ENCODE peak calls at places on chromosomes 6 and 20, in seven cellular contexts. U is mammary epithelial cell; K is tibial nerve; X is neural progenitor cell; T is naive thymus-derived CD4-positive, alpha-beta T cell; G is IMR-90; W is skeletal muscle cell. Z is an unnamed sample.

GRCh38 chr20:32474009-32474716 is 111.0 kb downstream of the NOL4L start:
- DNase-seq in U (no peak), K (no peak), X (no peak), T (no peak), G (no peak), W (no peak), Z (peak; percentile 37)

GRCh38 chr6:144471986-144472385 is 186.9 kb downstream of the UTRN start:
- DNase-seq in U (no peak), K (no peak), X (no peak), T (no peak), G (peak; percentile 62), W (no peak), Z (peak; percentile 25)

GRCh38 chr6:136593748-136594490 is 43.7 kb upstream of the MAP7 start:
- DNase-seq in U (peak; percentile 98), K (no peak), X (no peak), T (peak; percentile 13), G (peak; percentile 100), W (peak; percentile 93), Z (peak; percentile 100)

GRCh38 chr6:17600527-17601388 is 656 bp downstream of the FAM8A1 start:
- DNase-seq in U (peak; percentile 50), K (peak; percentile 17), X (peak; percentile 78), T (peak; percentile 29), G (peak; percentile 12), W (no peak), Z (peak; percentile 30)

GRCh38 chr6:53703047-53703446 is 37.5 kb upstream of the KLHL31 start:
- DNase-seq in U (no peak), K (no peak), X (peak; percentile 60), T (no peak), G (no peak), W (no peak), Z (no peak)

GRCh38 chr20:24694727-24695528 is 225.5 kb downstream of the SYNDIG1 start:
- DNase-seq in U (no peak), K (no peak), X (no peak), T (no peak), G (no peak), W (no peak), Z (no peak)

GRCh38 chr6:151763938-151764680 is 43.4 kb upstream of the ESR1 start:
- DNase-seq in U (peak; percentile 97), K (peak; percentile 90), X (peak; percentile 90), T (no peak), G (peak; percentile 73), W (peak; percentile 51), Z (peak; percentile 91)

GRCh38 chr6:9397981-9398559 is 962.7 kb upstream of the SLC35B3 start:
- DNase-seq in U (no peak), K (no peak), X (no peak), T (no peak), G (no peak), W (no peak), Z (no peak)

GRCh38 chr6:19833947-19834346 is 3.2 kb upstream of the ID4 start:
- DNase-seq in U (no peak), K (no peak), X (no peak), T (no peak), G (no peak), W (no peak), Z (no peak)

GRCh38 chr6:108477034-108477433 is 83.7 kb upstream of the FOXO3 start:
- DNase-seq in U (no peak), K (no peak), X (peak; percentile 15), T (no peak), G (no peak), W (no peak), Z (no peak)

GRCh38 chr20:35087355-35087754 is 5.3 kb downstream of the TRPC4AP start:
- DNase-seq in U (no peak), K (no peak), X (no peak), T (no peak), G (no peak), W (no peak), Z (no peak)

GRCh38 chr6:107653183-107653580 is 163.3 kb downstream of the SOBP start:
- DNase-seq in U (no peak), K (no peak), X (no peak), T (no peak), G (no peak), W (no peak), Z (no peak)

GRCh38 chr6:11430036-11430435 is 107.5 kb upstream of the TMEM170B start:
- DNase-seq in U (no peak), K (no peak), X (no peak), T (no peak), G (no peak), W (no peak), Z (peak; percentile 70)

GRCh38 chr6:50128420-50129005 is 78.8 kb upstream of the DEFB112 start:
- DNase-seq in U (no peak), K (no peak), X (peak; percentile 20), T (no peak), G (peak; percentile 24), W (no peak), Z (peak; percentile 46)

GRCh38 chr6:136612666-136613389 is 62.6 kb upstream of the MAP7 start:
- DNase-seq in U (no peak), K (no peak), X (no peak), T (no peak), G (no peak), W (no peak), Z (no peak)

GRCh38 chr6:46465294-46466165 is 25.7 kb downstream of the RCAN2 start:
- DNase-seq in U (peak; percentile 42), K (no peak), X (no peak), T (no peak), G (peak; percentile 22), W (no peak), Z (peak; percentile 41)

GRCh38 chr6:46684771-46685170 is 2.9 kb upstream of the TDRD6 start:
- DNase-seq in U (peak; percentile 46), K (no peak), X (no peak), T (no peak), G (peak; percentile 44), W (no peak), Z (peak; percentile 75)

GRCh38 chr6:70369332-70369950 is 43.9 kb upstream of the FAM135A start:
- DNase-seq in U (peak; percentile 71), K (peak; percentile 21), X (peak; percentile 73), T (peak; percentile 35), G (peak; percentile 68), W (peak; percentile 18), Z (peak; percentile 83)

GRCh38 chr20:38927902-38928578 is 1.8 kb downstream of the FAM83D start:
- DNase-seq in U (peak; percentile 46), K (no peak), X (no peak), T (no peak), G (no peak), W (no peak), Z (no peak)

GRCh38 chr20:64064145-64064698 is 1.2 kb downstream of the TCEA2 start:
- DNase-seq in U (peak; percentile 54), K (no peak), X (no peak), T (no peak), G (peak; percentile 32), W (no peak), Z (no peak)

GRCh38 chr6:54655162-54655561 is 191.4 kb upstream of the FAM83B start:
- DNase-seq in U (no peak), K (no peak), X (no peak), T (no peak), G (no peak), W (no peak), Z (no peak)

GRCh38 chr20:57544838-57545564 is 15.9 kb upstream of the PCK1 start:
- DNase-seq in U (no peak), K (no peak), X (no peak), T (no peak), G (no peak), W (no peak), Z (no peak)
- H3K4me3 ChIP-seq in U (no peak overlapping the region), K (no peak overlapping the region), X (no peak overlapping the region), T (no peak overlapping the region), G (no peak overlapping the region), W (no peak overlapping the region), Z (no peak overlapping the region)

GRCh38 chr20:46342451-46343357 is 34.4 kb upstream of the CDH22 start:
- DNase-seq in U (no peak), K (no peak), X (no peak), T (no peak), G (no peak), W (no peak), Z (no peak)
- H3K4me3 ChIP-seq in U (no peak overlapping the region), K (no peak overlapping the region), X (no peak overlapping the region), T (peak overlapping the region; percentile 32), G (no peak overlapping the region), W (no peak overlapping the region), Z (no peak overlapping the region)

GRCh38 chr6:4350571-4351505 is 215.5 kb upstream of the ECI2 start:
- DNase-seq in U (peak; percentile 50), K (no peak), X (no peak), T (no peak), G (peak; percentile 73), W (no peak), Z (peak; percentile 67)

GRCh38 chr6:4354181-4354580 is 218.8 kb upstream of the ECI2 start:
- DNase-seq in U (no peak), K (no peak), X (no peak), T (no peak), G (no peak), W (no peak), Z (no peak)

GRCh38 chr6:4351506-4351852 is 216.1 kb upstream of the ECI2 start:
- DNase-seq in U (no peak), K (no peak), X (no peak), T (no peak), G (no peak), W (no peak), Z (no peak)

GRCh38 chr6:4352731-4353130 is 217.4 kb upstream of the ECI2 start:
- DNase-seq in U (no peak), K (no peak), X (no peak), T (no peak), G (peak; percentile 34), W (no peak), Z (no peak)

GRCh38 chr6:4351857-4352669 is 216.7 kb upstream of the ECI2 start:
- DNase-seq in U (peak; percentile 80), K (peak; percentile 38), X (peak; percentile 14), T (no peak), G (peak; percentile 95), W (peak; percentile 91), Z (peak; percentile 91)
- H3K4me3 ChIP-seq in U (peak overlapping the region; percentile 35), K (peak overlapping the region; percentile 33), X (no peak overlapping the region), T (no peak overlapping the region), G (peak overlapping the region; percentile 12), W (peak overlapping the region; percentile 1), Z (peak overlapping the region; percentile 42)

GRCh38 chr6:27542485-27542884 is 69.6 kb upstream of the ZNF184 start:
- DNase-seq in U (no peak), K (no peak), X (no peak), T (no peak), G (no peak), W (no peak), Z (no peak)

GRCh38 chr6:27547157-27548075 is 74.5 kb upstream of the ZNF184 start:
- DNase-seq in U (peak; percentile 71), K (no peak), X (peak; percentile 78), T (no peak), G (peak; percentile 68), W (no peak), Z (peak; percentile 77)

GRCh38 chr6:27544612-27545260 is 71.8 kb upstream of the ZNF184 start:
- DNase-seq in U (no peak), K (no peak), X (peak; percentile 63), T (no peak), G (no peak), W (no peak), Z (peak; percentile 24)

GRCh38 chr6:27546522-27546921 is 73.6 kb upstream of the ZNF184 start:
- DNase-seq in U (no peak), K (no peak), X (no peak), T (no peak), G (no peak), W (no peak), Z (no peak)

GRCh38 chr6:27545271-27546046 is 72.6 kb upstream of the ZNF184 start:
- DNase-seq in U (peak; percentile 93), K (no peak), X (peak; percentile 77), T (no peak), G (peak; percentile 76), W (no peak), Z (peak; percentile 79)
- H3K4me3 ChIP-seq in U (peak overlapping the region; percentile 56), K (peak overlapping the region; percentile 20), X (peak overlapping the region; percentile 62), T (no peak overlapping the region), G (peak overlapping the region; percentile 50), W (peak overlapping the region; percentile 43), Z (peak overlapping the region; percentile 54)

GRCh38 chr20:21127201-21127981 is 1.5 kb downstream of the KIZ start:
- DNase-seq in U (no peak), K (no peak), X (no peak), T (no peak), G (no peak), W (no peak), Z (no peak)
- H3K4me3 ChIP-seq in U (no peak overlapping the region), K (no peak overlapping the region), X (peak overlapping the region; percentile 87), T (no peak overlapping the region), G (no peak overlapping the region), W (no peak overlapping the region), Z (no peak overlapping the region)

Z was measured in choroid plexus epithelial cell.